ENCODE peak calls at places on chromosomes 2 and 18, in eight cellular contexts. One of them, this sample, is unnamed. For H3K4me1, the result is how much of the 10 kb centered on the place peaks cover.

GRCh38 chr2:219090436-219090835 is 29.7 kb upstream of the IHH start:
- DNase-seq in heart left ventricle: no peak
- DNase-seq in IMR-90: no peak
- DNase-seq in foreskin keratinocyte: no peak
- DNase-seq in astrocyte: no peak
- DNase-seq in Peyer's patch: no peak
- DNase-seq in thyroid gland: no peak
- DNase-seq in left ventricle myocardium inferior: no peak
- DNase-seq in this sample: no peak

GRCh38 chr18:22378672-22379282 is 38.9 kb downstream of the CTAGE1 start:
- DNase-seq in IMR-90: peak
- DNase-seq in foreskin keratinocyte: no peak
- DNase-seq in thyroid gland: peak
- DNase-seq in astrocyte: no peak
- DNase-seq in heart left ventricle: no peak
- DNase-seq in Peyer's patch: no peak
- DNase-seq in left ventricle myocardium inferior: no peak
- DNase-seq in this sample: no peak

GRCh38 chr2:216942016-216942415 is 82.2 kb upstream of the TNP1 start:
- DNase-seq in heart left ventricle: no peak
- DNase-seq in astrocyte: no peak
- DNase-seq in IMR-90: no peak
- DNase-seq in Peyer's patch: no peak
- DNase-seq in foreskin keratinocyte: no peak
- DNase-seq in thyroid gland: no peak
- DNase-seq in left ventricle myocardium inferior: no peak
- DNase-seq in this sample: no peak

GRCh38 chr2:19911799-19912509 is 10.2 kb upstream of the TTC32 start:
- DNase-seq in left ventricle myocardium inferior: no peak
- DNase-seq in heart left ventricle: no peak
- DNase-seq in foreskin keratinocyte: peak
- DNase-seq in Peyer's patch: no peak
- DNase-seq in IMR-90: peak
- DNase-seq in thyroid gland: no peak
- DNase-seq in astrocyte: peak
- DNase-seq in this sample: no peak

GRCh38 chr2:43051316-43051715 is 175.1 kb downstream of the ZFP36L2 start:
- DNase-seq in astrocyte: peak
- DNase-seq in left ventricle myocardium inferior: no peak
- DNase-seq in heart left ventricle: no peak
- DNase-seq in Peyer's patch: no peak
- DNase-seq in IMR-90: peak
- DNase-seq in thyroid gland: no peak
- DNase-seq in foreskin keratinocyte: peak
- DNase-seq in this sample: no peak

GRCh38 chr2:127784965-127785518 is 25.9 kb downstream of the WDR33 start:
- DNase-seq in astrocyte: no peak
- DNase-seq in heart left ventricle: no peak
- DNase-seq in foreskin keratinocyte: no peak
- DNase-seq in IMR-90: no peak
- DNase-seq in Peyer's patch: no peak
- DNase-seq in thyroid gland: no peak
- DNase-seq in left ventricle myocardium inferior: no peak
- DNase-seq in this sample: no peak

GRCh38 chr2:72917875-72918660 is 749 bp downstream of the EMX1 start:
- DNase-seq in heart left ventricle: no peak
- DNase-seq in Peyer's patch: peak
- DNase-seq in IMR-90: no peak
- DNase-seq in astrocyte: no peak
- DNase-seq in left ventricle myocardium inferior: no peak
- DNase-seq in thyroid gland: no peak
- DNase-seq in foreskin keratinocyte: no peak
- DNase-seq in this sample: no peak

GRCh38 chr2:68432696-68433658 is 34.1 kb downstream of the FBXO48 start:
- DNase-seq in Peyer's patch: no peak
- DNase-seq in thyroid gland: no peak
- DNase-seq in left ventricle myocardium inferior: no peak
- DNase-seq in astrocyte: no peak
- DNase-seq in heart left ventricle: no peak
- DNase-seq in foreskin keratinocyte: no peak
- DNase-seq in IMR-90: no peak
- DNase-seq in this sample: no peak

DNA sequence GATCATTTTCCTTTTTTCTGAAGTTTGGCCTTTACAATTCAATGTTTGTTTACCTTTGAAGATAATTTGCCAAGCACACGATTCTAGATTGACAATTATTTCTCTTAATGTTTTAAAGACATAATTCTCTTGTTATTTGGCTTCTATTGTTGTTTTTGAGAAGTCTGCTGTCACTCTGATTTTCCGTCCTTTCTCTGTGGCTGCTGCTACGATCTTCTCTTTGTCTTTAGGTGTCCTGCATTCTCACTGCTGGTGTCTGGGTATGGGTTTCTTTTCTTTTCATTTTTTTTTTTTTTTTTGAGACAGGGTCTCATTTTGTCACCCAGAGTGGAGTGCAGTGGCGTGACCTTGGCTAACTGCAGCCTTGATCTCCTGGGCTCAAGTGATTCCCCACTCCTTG is 15.1 kb upstream of the FAM228A start:
- DNase-seq in heart left ventricle: no peak
- DNase-seq in thyroid gland: no peak
- DNase-seq in astrocyte: no peak
- DNase-seq in left ventricle myocardium inferior: no peak
- DNase-seq in Peyer's patch: no peak
- DNase-seq in foreskin keratinocyte: no peak
- DNase-seq in IMR-90: no peak
- DNase-seq in this sample: no peak
- H3K4me1 ChIP-seq in heart left ventricle: under half
- H3K4me1 ChIP-seq in thyroid gland: under half
- H3K4me1 ChIP-seq in astrocyte: under half
- H3K4me1 ChIP-seq in left ventricle myocardium inferior: under half
- H3K4me1 ChIP-seq in Peyer's patch: under half
- H3K4me1 ChIP-seq in foreskin keratinocyte: under half
- H3K4me1 ChIP-seq in IMR-90: under half
- H3K4me1 ChIP-seq in this sample: under half

GRCh38 chr2:112817082-112817481 is 19.5 kb downstream of the IL1B start:
- DNase-seq in foreskin keratinocyte: no peak
- DNase-seq in IMR-90: no peak
- DNase-seq in thyroid gland: no peak
- DNase-seq in Peyer's patch: no peak
- DNase-seq in astrocyte: no peak
- DNase-seq in left ventricle myocardium inferior: no peak
- DNase-seq in heart left ventricle: no peak
- DNase-seq in this sample: no peak

GRCh38 chr2:112811841-112812306 is 24.7 kb downstream of the IL1B start:
- DNase-seq in thyroid gland: no peak
- DNase-seq in Peyer's patch: no peak
- DNase-seq in heart left ventricle: no peak
- DNase-seq in astrocyte: peak
- DNase-seq in IMR-90: peak
- DNase-seq in left ventricle myocardium inferior: no peak
- DNase-seq in foreskin keratinocyte: peak
- DNase-seq in this sample: no peak

GRCh38 chr2:112812318-112813042 is 24.1 kb downstream of the IL1B start:
- DNase-seq in left ventricle myocardium inferior: no peak
- DNase-seq in astrocyte: peak
- DNase-seq in IMR-90: peak
- DNase-seq in heart left ventricle: no peak
- DNase-seq in foreskin keratinocyte: peak
- DNase-seq in Peyer's patch: no peak
- DNase-seq in thyroid gland: no peak
- DNase-seq in this sample: no peak

GRCh38 chr2:112813043-112813966 is 23.3 kb downstream of the IL1B start:
- DNase-seq in heart left ventricle: no peak
- DNase-seq in foreskin keratinocyte: no peak
- DNase-seq in Peyer's patch: no peak
- DNase-seq in astrocyte: no peak
- DNase-seq in left ventricle myocardium inferior: no peak
- DNase-seq in thyroid gland: no peak
- DNase-seq in IMR-90: no peak
- DNase-seq in this sample: no peak

DNA sequence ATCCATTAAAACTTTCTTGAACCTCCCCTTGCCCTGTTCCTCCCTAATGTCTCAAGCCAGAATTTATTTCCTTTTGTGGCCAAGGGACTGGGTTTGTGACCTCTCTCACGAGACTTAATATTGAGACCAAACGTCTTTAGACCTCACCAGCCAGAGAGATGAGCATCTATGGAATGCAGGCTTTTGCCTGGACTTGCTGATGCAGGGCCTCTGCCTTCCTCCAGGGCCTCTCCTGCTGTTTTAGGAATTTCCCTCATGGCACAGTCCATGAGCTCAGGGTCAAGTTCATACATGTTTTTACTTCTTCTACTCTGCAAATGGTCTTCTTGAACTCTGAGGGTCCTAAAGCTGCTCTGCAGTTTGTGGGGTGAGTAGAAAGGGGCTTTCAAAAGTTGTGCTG is 22.3 kb downstream of the IL1B start:
- DNase-seq in IMR-90: peak
- DNase-seq in Peyer's patch: no peak
- DNase-seq in foreskin keratinocyte: peak
- DNase-seq in heart left ventricle: no peak
- DNase-seq in astrocyte: no peak
- DNase-seq in left ventricle myocardium inferior: no peak
- DNase-seq in thyroid gland: no peak
- DNase-seq in this sample: no peak
- TF ChIP-seq CTCF in IMR-90: no peak
- TF ChIP-seq CTCF in Peyer's patch: no peak
- TF ChIP-seq CTCF in foreskin keratinocyte: peak
- TF ChIP-seq CTCF in heart left ventricle: no peak
- TF ChIP-seq CTCF in astrocyte: no peak
- TF ChIP-seq CTCF in left ventricle myocardium inferior: no peak
- TF ChIP-seq CTCF in thyroid gland: no peak
- TF ChIP-seq CTCF in this sample: no peak

GRCh38 chr2:172223601-172224054 is 120.9 kb upstream of the DLX2 start:
- DNase-seq in astrocyte: no peak
- DNase-seq in left ventricle myocardium inferior: no peak
- DNase-seq in IMR-90: no peak
- DNase-seq in foreskin keratinocyte: no peak
- DNase-seq in heart left ventricle: no peak
- DNase-seq in thyroid gland: no peak
- DNase-seq in Peyer's patch: no peak
- DNase-seq in this sample: no peak
- H3K4me1 ChIP-seq in astrocyte: under half
- H3K4me1 ChIP-seq in left ventricle myocardium inferior: under half
- H3K4me1 ChIP-seq in IMR-90: under half
- H3K4me1 ChIP-seq in foreskin keratinocyte: under half
- H3K4me1 ChIP-seq in heart left ventricle: under half
- H3K4me1 ChIP-seq in thyroid gland: under half
- H3K4me1 ChIP-seq in Peyer's patch: under half
- H3K4me1 ChIP-seq in this sample: under half

DNA sequence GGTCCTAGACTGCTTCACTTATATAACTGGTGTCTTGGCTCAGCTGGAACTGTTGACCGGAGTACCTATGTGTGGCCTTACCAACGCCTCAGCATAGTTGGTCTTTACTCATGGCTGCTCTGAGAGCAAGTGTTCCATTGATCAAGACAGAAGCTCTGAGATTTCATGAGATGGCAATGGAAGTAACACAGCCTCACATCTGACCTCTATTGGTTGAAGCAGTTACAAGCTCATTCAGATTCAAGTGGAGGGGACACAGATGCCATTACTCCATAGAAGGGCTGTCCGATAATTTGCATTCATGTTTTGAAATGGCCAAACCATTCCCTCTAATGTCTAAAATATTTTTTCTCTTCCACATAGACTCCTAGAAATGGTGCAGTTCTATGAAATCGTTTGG is 46.4 kb upstream of the STK39 start:
- DNase-seq in left ventricle myocardium inferior: no peak
- DNase-seq in thyroid gland: no peak
- DNase-seq in heart left ventricle: no peak
- DNase-seq in foreskin keratinocyte: no peak
- DNase-seq in Peyer's patch: no peak
- DNase-seq in IMR-90: no peak
- DNase-seq in astrocyte: no peak
- DNase-seq in this sample: no peak
- TF ChIP-seq CTCF in left ventricle myocardium inferior: no peak
- TF ChIP-seq CTCF in thyroid gland: no peak
- TF ChIP-seq CTCF in heart left ventricle: no peak
- TF ChIP-seq CTCF in foreskin keratinocyte: peak
- TF ChIP-seq CTCF in Peyer's patch: no peak
- TF ChIP-seq CTCF in IMR-90: peak
- TF ChIP-seq CTCF in astrocyte: no peak
- TF ChIP-seq CTCF in this sample: no peak

DNA sequence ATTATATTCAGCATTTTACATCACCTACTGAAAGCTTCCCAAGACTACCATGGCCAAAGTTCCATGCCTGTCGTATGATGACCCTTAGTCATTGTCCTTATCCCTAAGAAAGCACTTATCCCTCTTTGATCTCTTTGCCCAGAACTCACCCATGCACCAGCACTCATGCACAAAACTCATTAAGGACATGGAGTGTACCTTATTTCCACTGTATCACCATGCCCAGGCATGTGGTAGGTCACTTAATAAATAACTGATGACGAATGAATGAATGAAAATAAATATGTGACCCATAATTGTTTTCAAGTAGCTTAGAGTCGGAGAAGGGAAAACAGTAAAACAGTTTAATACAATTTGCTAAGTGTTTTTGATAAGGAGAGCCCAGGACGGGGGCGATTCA is 220.1 kb downstream of the IKZF2 start:
- DNase-seq in thyroid gland: no peak
- DNase-seq in foreskin keratinocyte: no peak
- DNase-seq in heart left ventricle: no peak
- DNase-seq in astrocyte: no peak
- DNase-seq in IMR-90: no peak
- DNase-seq in left ventricle myocardium inferior: no peak
- DNase-seq in Peyer's patch: no peak
- DNase-seq in this sample: no peak
- H3K4me1 ChIP-seq in thyroid gland: under half
- H3K4me1 ChIP-seq in foreskin keratinocyte: under half
- H3K4me1 ChIP-seq in heart left ventricle: under half
- H3K4me1 ChIP-seq in astrocyte: under half
- H3K4me1 ChIP-seq in IMR-90: under half
- H3K4me1 ChIP-seq in left ventricle myocardium inferior: under half
- H3K4me1 ChIP-seq in Peyer's patch: under half
- H3K4me1 ChIP-seq in this sample: under half

GRCh38 chr2:197852127-197852526 is 47.7 kb downstream of the PLCL1 start:
- DNase-seq in foreskin keratinocyte: no peak
- DNase-seq in thyroid gland: no peak
- DNase-seq in IMR-90: no peak
- DNase-seq in Peyer's patch: no peak
- DNase-seq in left ventricle myocardium inferior: no peak
- DNase-seq in heart left ventricle: no peak
- DNase-seq in astrocyte: no peak
- DNase-seq in this sample: no peak

GRCh38 chr2:197850882-197851281 is 46.5 kb downstream of the PLCL1 start:
- DNase-seq in foreskin keratinocyte: no peak
- DNase-seq in astrocyte: no peak
- DNase-seq in Peyer's patch: no peak
- DNase-seq in left ventricle myocardium inferior: no peak
- DNase-seq in IMR-90: peak
- DNase-seq in thyroid gland: no peak
- DNase-seq in heart left ventricle: no peak
- DNase-seq in this sample: no peak

GRCh38 chr2:197853549-197853948 is 49.2 kb downstream of the PLCL1 start:
- DNase-seq in left ventricle myocardium inferior: no peak
- DNase-seq in heart left ventricle: no peak
- DNase-seq in astrocyte: no peak
- DNase-seq in thyroid gland: no peak
- DNase-seq in IMR-90: no peak
- DNase-seq in Peyer's patch: no peak
- DNase-seq in foreskin keratinocyte: no peak
- DNase-seq in this sample: no peak

GRCh38 chr2:197848602-197849001 is 44.2 kb downstream of the PLCL1 start:
- DNase-seq in thyroid gland: no peak
- DNase-seq in astrocyte: no peak
- DNase-seq in IMR-90: no peak
- DNase-seq in left ventricle myocardium inferior: no peak
- DNase-seq in Peyer's patch: no peak
- DNase-seq in foreskin keratinocyte: no peak
- DNase-seq in heart left ventricle: no peak
- DNase-seq in this sample: no peak

GRCh38 chr2:197851451-197851850 is 47.1 kb downstream of the PLCL1 start:
- DNase-seq in heart left ventricle: no peak
- DNase-seq in Peyer's patch: no peak
- DNase-seq in left ventricle myocardium inferior: no peak
- DNase-seq in thyroid gland: no peak
- DNase-seq in IMR-90: peak
- DNase-seq in astrocyte: no peak
- DNase-seq in foreskin keratinocyte: no peak
- DNase-seq in this sample: no peak
- TF ChIP-seq CTCF in heart left ventricle: no peak
- TF ChIP-seq CTCF in Peyer's patch: no peak
- TF ChIP-seq CTCF in left ventricle myocardium inferior: no peak
- TF ChIP-seq CTCF in thyroid gland: no peak
- TF ChIP-seq CTCF in IMR-90: peak
- TF ChIP-seq CTCF in astrocyte: no peak
- TF ChIP-seq CTCF in foreskin keratinocyte: peak
- TF ChIP-seq CTCF in this sample: no peak

This sample was measured in lung.